ENCODE peak calls at places on chromosomes 5 and 9, in ten cellular contexts. U, Z, W, E, I, S, L, P, A and V are unnamed samples. For H3K27me3, the result is how much of the 10 kb centered on the place peaks cover.

GRCh38 chr5:542693-543311 is 18.6 kb upstream of the SLC9A3 start:
- DNase-seq in U (no peak), Z (no peak), W (peak), E (no peak), I (peak), S (no peak), L (no peak), P (no peak), A (no peak), V (no peak)

GRCh38 chr5:178644826-178645545 is 18.1 kb upstream of the CLK4 start:
- DNase-seq in U (no peak), Z (no peak), W (no peak), E (no peak), I (no peak), S (no peak), L (no peak), P (no peak), A (no peak), V (no peak)

GRCh38 chr9:98797491-98797890 is 1.1 kb upstream of the ANKS6 start:
- DNase-seq in U (no peak), Z (no peak), W (no peak), E (no peak), I (no peak), S (no peak), L (no peak), P (no peak), A (no peak), V (no peak)

GRCh38 chr9:89564257-89564878 is 40.4 kb upstream of the GADD45G start:
- DNase-seq in U (peak), Z (no peak), W (peak), E (no peak), I (no peak), S (no peak), L (peak), P (peak), A (no peak), V (no peak)

GRCh38 chr9:109801484-109801883 is 21.5 kb downstream of the PALM2AKAP2 start:
- DNase-seq in U (no peak), Z (no peak), W (no peak), E (no peak), I (peak), S (no peak), L (no peak), P (no peak), A (no peak), V (no peak)

GRCh38 chr9:14400658-14400995 is 86.7 kb upstream of the NFIB start:
- DNase-seq in U (peak), Z (peak), W (peak), E (peak), I (peak), S (peak), L (peak), P (no peak), A (no peak), V (peak)

GRCh38 chr9:86487222-86487841 is 133.1 kb upstream of the TUT7 start:
- DNase-seq in U (no peak), Z (peak), W (no peak), E (no peak), I (no peak), S (no peak), L (peak), P (peak), A (no peak), V (no peak)

GRCh38 chr9:138045541-138046490 is 168.2 kb downstream of the CACNA1B start:
- DNase-seq in U (peak), Z (no peak), W (peak), E (peak), I (no peak), S (no peak), L (no peak), P (no peak), A (no peak), V (no peak)

GRCh38 chr5:6714221-6715041 is 1.2 kb downstream of the TENT4A start:
- DNase-seq in U (peak), Z (no peak), W (peak), E (no peak), I (peak), S (no peak), L (peak), P (no peak), A (peak), V (no peak)

GRCh38 chr5:168707646-168708300 is 128.6 kb upstream of the PANK3 start:
- DNase-seq in U (peak), Z (no peak), W (no peak), E (no peak), I (no peak), S (no peak), L (no peak), P (no peak), A (no peak), V (no peak)

GRCh38 chr9:114172981-114173833 is 17.9 kb downstream of the COL27A1 start:
- DNase-seq in U (no peak), Z (peak), W (no peak), E (no peak), I (no peak), S (no peak), L (peak), P (no peak), A (no peak), V (peak)

GRCh38 chr5:34499001-34499734 is 157.0 kb upstream of the RAI14 start:
- DNase-seq in U (no peak), Z (peak), W (no peak), E (no peak), I (no peak), S (no peak), L (peak), P (no peak), A (no peak), V (no peak)

GRCh38 chr5:1643651-1644392 is 120.1 kb upstream of the LPCAT1 start:
- DNase-seq in U (peak), Z (no peak), W (no peak), E (no peak), I (peak), S (no peak), L (no peak), P (no peak), A (no peak), V (no peak)

GRCh38 chr5:60997721-60998120 is 52.7 kb downstream of the NDUFAF2 start:
- DNase-seq in U (no peak), Z (no peak), W (no peak), E (no peak), I (no peak), S (no peak), L (no peak), P (no peak), A (no peak), V (no peak)

GRCh38 chr5:22835630-22836029 is 17.5 kb downstream of the CDH12 start:
- DNase-seq in U (no peak), Z (no peak), W (peak), E (no peak), I (no peak), S (no peak), L (no peak), P (peak), A (no peak), V (no peak)

GRCh38 chr9:36135791-36136276 is 699 bp upstream of the GLIPR2 start:
- DNase-seq in U (peak), Z (no peak), W (no peak), E (no peak), I (no peak), S (no peak), L (no peak), P (no peak), A (no peak), V (peak)

GRCh38 chr9:133770076-133770777 is 32.1 kb upstream of the SARDH start:
- DNase-seq in U (peak), Z (no peak), W (peak), E (peak), I (no peak), S (no peak), L (no peak), P (no peak), A (no peak), V (peak)

GRCh38 chr9:101311759-101312420 is 72.9 kb downstream of the BAAT start:
- DNase-seq in U (no peak), Z (peak), W (peak), E (no peak), I (no peak), S (peak), L (peak), P (peak), A (peak), V (no peak)

GRCh38 chr9:94139672-94140417 is 55.6 kb downstream of the PTPDC1 start:
- DNase-seq in U (no peak), Z (peak), W (peak), E (peak), I (peak), S (peak), L (peak), P (no peak), A (no peak), V (peak)

GRCh38 chr5:77080905-77081304 is 6.2 kb downstream of the ZBED3 start:
- DNase-seq in U (no peak), Z (no peak), W (no peak), E (no peak), I (no peak), S (no peak), L (no peak), P (no peak), A (no peak), V (no peak)

GRCh38 chr5:110288766-110289165 is 437.7 kb downstream of the TMEM232 start:
- DNase-seq in U (peak), Z (no peak), W (no peak), E (no peak), I (no peak), S (no peak), L (peak), P (no peak), A (no peak), V (no peak)

GRCh38 chr9:13786131-13786530 is 506.6 kb upstream of the MPDZ start:
- DNase-seq in U (no peak), Z (peak), W (no peak), E (no peak), I (peak), S (peak), L (no peak), P (no peak), A (no peak), V (peak)

GRCh38 chr5:80977764-80978163 is 17.6 kb downstream of the RASGRF2 start:
- DNase-seq in U (no peak), Z (peak), W (no peak), E (no peak), I (no peak), S (no peak), L (no peak), P (no peak), A (no peak), V (no peak)

GRCh38 chr5:143606043-143606752 is 202.7 kb upstream of the NR3C1 start:
- DNase-seq in U (no peak), Z (peak), W (no peak), E (no peak), I (no peak), S (no peak), L (no peak), P (no peak), A (no peak), V (no peak)

GRCh38 chr9:16138961-16139441 is 586.2 kb downstream of the CCDC171 start:
- DNase-seq in U (no peak), Z (peak), W (no peak), E (no peak), I (peak), S (peak), L (no peak), P (no peak), A (no peak), V (peak)

GRCh38 chr9:34671307-34671706 is 8.8 kb upstream of the CCL27 start:
- DNase-seq in U (no peak), Z (no peak), W (no peak), E (no peak), I (no peak), S (no peak), L (no peak), P (no peak), A (no peak), V (no peak)

GRCh38 chr5:1709186-1709803 is 90.3 kb downstream of the MRPL36 start:
- DNase-seq in U (peak), Z (no peak), W (no peak), E (no peak), I (no peak), S (no peak), L (peak), P (no peak), A (no peak), V (no peak)

GRCh38 chr9:131873361-131873760 is 133.5 kb upstream of the RAPGEF1 start:
- DNase-seq in U (no peak), Z (no peak), W (no peak), E (no peak), I (no peak), S (no peak), L (no peak), P (no peak), A (no peak), V (no peak)

GRCh38 chr5:80967500-80968181 is 7.5 kb downstream of the RASGRF2 start:
- DNase-seq in U (no peak), Z (peak), W (no peak), E (no peak), I (no peak), S (peak), L (peak), P (no peak), A (no peak), V (peak)

GRCh38 chr9:8012986-8013385 is 213.4 kb upstream of the DMAC1 start:
- DNase-seq in U (no peak), Z (no peak), W (no peak), E (no peak), I (no peak), S (no peak), L (peak), P (no peak), A (no peak), V (no peak)

GRCh38 chr5:50667079-50667652 is 729 bp downstream of the PARP8 start:
- DNase-seq in U (peak), Z (peak), W (peak), E (peak), I (peak), S (peak), L (peak), P (peak), A (no peak), V (peak)

GRCh38 chr5:121630402-121630801 is 221.3 kb upstream of the FTMT start:
- DNase-seq in U (peak), Z (peak), W (peak), E (no peak), I (no peak), S (no peak), L (peak), P (no peak), A (no peak), V (no peak)

GRCh38 chr5:72951850-72952468 is 3.9 kb upstream of the FCHO2 start:
- DNase-seq in U (no peak), Z (peak), W (no peak), E (no peak), I (no peak), S (no peak), L (no peak), P (no peak), A (no peak), V (no peak)

GRCh38 chr5:36590513-36591286 is 15.7 kb upstream of the SLC1A3 start:
- DNase-seq in U (no peak), Z (no peak), W (no peak), E (no peak), I (no peak), S (no peak), L (no peak), P (no peak), A (no peak), V (no peak)

GRCh38 chr9:272251-273213 is 57.9 kb downstream of the DOCK8 start:
- DNase-seq in U (no peak), Z (no peak), W (no peak), E (peak), I (no peak), S (peak), L (no peak), P (no peak), A (peak), V (no peak)

GRCh38 chr9:103713631-103714030 is 380.5 kb upstream of the SMC2 start:
- DNase-seq in U (no peak), Z (no peak), W (no peak), E (no peak), I (no peak), S (no peak), L (no peak), P (no peak), A (no peak), V (no peak)

GRCh38 chr9:113178087-113178486 is 27.3 kb downstream of the SLC31A2 start:
- DNase-seq in U (no peak), Z (peak), W (no peak), E (no peak), I (no peak), S (no peak), L (no peak), P (no peak), A (no peak), V (no peak)

GRCh38 chr5:6235726-6236125 is 142.6 kb downstream of the MED10 start:
- DNase-seq in U (no peak), Z (no peak), W (no peak), E (no peak), I (no peak), S (no peak), L (no peak), P (no peak), A (no peak), V (no peak)

GRCh38 chr9:90851444-90851843 is 49.8 kb downstream of the SYK start:
- DNase-seq in U (no peak), Z (no peak), W (no peak), E (no peak), I (no peak), S (no peak), L (no peak), P (no peak), A (no peak), V (no peak)

GRCh38 chr5:140038373-140038957 is 4.6 kb downstream of the NRG2 start:
- DNase-seq in U (peak), Z (peak), W (peak), E (no peak), I (no peak), S (no peak), L (no peak), P (peak), A (no peak), V (no peak)
- H3K27me3 ChIP-seq in U (under half), Z (under half), W (under half), E (under half), I (under half), S (under half), L (half or more), P (half or more), A (under half), V (under half)

GRCh38 chr5:139774980-139775654 is 20.5 kb upstream of the PSD2 start:
- DNase-seq in U (peak), Z (peak), W (peak), E (peak), I (peak), S (peak), L (peak), P (peak), A (peak), V (peak)
- H3K27me3 ChIP-seq in U (under half), Z (under half), W (under half), E (under half), I (under half), S (under half), L (under half), P (under half), A (under half), V (under half)

GRCh38 chr9:111674319-111674718 is 12.9 kb downstream of the GNG10 start:
- DNase-seq in U (no peak), Z (no peak), W (no peak), E (no peak), I (no peak), S (no peak), L (no peak), P (no peak), A (no peak), V (no peak)
- H3K27me3 ChIP-seq in U (under half), Z (under half), W (under half), E (under half), I (under half), S (under half), L (under half), P (under half), A (under half), V (under half)

GRCh38 chr5:135054546-135054945 is 20.5 kb upstream of the PITX1 start:
- DNase-seq in U (no peak), Z (no peak), W (no peak), E (no peak), I (no peak), S (no peak), L (no peak), P (no peak), A (no peak), V (no peak)

GRCh38 chr5:135055385-135055784 is 21.4 kb upstream of the PITX1 start:
- DNase-seq in U (no peak), Z (no peak), W (no peak), E (no peak), I (peak), S (no peak), L (no peak), P (no peak), A (no peak), V (no peak)

GRCh38 chr5:135052511-135053145 is 18.6 kb upstream of the PITX1 start:
- DNase-seq in U (no peak), Z (no peak), W (no peak), E (no peak), I (no peak), S (no peak), L (no peak), P (no peak), A (no peak), V (no peak)

GRCh38 chr5:135053278-135053677 is 19.2 kb upstream of the PITX1 start:
- DNase-seq in U (no peak), Z (no peak), W (no peak), E (no peak), I (no peak), S (no peak), L (no peak), P (no peak), A (no peak), V (no peak)

DNA sequence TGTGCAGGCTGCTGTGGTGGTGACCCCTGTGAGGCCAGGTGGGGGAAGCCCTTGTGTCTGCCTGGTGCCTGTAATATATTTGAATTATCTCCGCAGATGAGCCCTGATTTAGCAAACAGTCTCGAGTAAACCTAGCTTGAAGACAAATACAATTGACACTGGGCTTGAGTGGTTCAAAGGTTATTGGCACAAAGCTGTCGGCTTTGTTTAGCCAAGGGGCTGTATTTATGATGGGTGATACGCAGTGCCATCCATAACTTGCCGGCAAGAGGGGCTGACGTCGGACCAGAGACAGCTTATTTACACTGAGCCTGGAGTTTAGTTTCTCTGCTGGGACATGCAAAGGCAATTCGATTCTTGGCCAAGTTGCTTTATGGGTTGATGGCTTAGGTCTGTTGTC is 20.0 kb upstream of the PITX1 start:
- DNase-seq in U (no peak), Z (no peak), W (no peak), E (no peak), I (no peak), S (no peak), L (no peak), P (no peak), A (no peak), V (no peak)
- H3K27me3 ChIP-seq in U (half or more), Z (under half), W (under half), E (half or more), I (half or more), S (half or more), L (under half), P (half or more), A (under half), V (under half)

DNA sequence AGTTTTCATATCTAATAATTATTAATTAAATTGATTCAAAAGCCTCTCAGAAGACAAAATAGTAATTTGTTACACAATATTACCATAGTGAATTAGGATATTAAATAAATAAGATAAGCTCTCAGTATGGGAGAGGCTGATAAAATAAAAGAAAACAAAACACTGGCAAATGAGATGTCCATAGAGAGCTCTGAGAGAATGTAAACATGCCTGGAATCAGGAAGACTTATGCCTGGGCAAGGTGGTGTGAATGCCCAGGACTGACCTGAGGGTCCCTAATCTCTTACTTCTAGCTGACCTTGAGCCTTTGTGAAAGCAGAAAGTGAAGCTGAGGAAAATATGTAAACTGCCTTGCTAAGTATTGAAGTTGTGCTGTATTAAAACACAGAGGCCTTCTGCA is 616.5 kb downstream of the PTPRD start:
- DNase-seq in U (no peak), Z (no peak), W (no peak), E (no peak), I (no peak), S (no peak), L (no peak), P (no peak), A (no peak), V (no peak)
- H3K27me3 ChIP-seq in U (under half), Z (under half), W (under half), E (under half), I (under half), S (under half), L (under half), P (under half), A (under half), V (under half)

GRCh38 chr5:93590511-93590910 is 7.5 kb downstream of the NR2F1 start:
- DNase-seq in U (no peak), Z (no peak), W (no peak), E (no peak), I (no peak), S (no peak), L (no peak), P (no peak), A (no peak), V (no peak)
- H3K27me3 ChIP-seq in U (half or more), Z (under half), W (under half), E (half or more), I (half or more), S (under half), L (half or more), P (under half), A (half or more), V (under half)

DNA sequence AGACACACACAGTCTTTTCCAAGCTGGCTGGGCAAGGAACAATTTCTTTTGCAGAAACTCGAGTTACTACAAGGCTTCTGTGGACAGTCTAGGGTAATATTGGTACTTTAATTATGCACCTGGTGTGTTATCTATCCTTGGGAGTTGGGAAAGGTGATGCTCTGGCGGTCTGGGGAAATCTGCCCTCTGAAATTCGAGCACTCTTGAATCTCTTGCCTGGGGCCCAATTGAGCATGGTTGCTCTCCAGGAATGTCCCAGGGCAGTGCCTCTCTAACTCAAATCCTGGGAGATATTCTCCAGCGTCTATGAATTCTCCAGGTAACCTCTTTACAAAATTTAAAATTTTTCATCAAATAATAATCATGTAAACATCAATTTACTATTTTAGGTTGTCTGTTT is 69.3 kb downstream of the KCNIP1 start:
- DNase-seq in U (no peak), Z (no peak), W (no peak), E (no peak), I (no peak), S (no peak), L (no peak), P (no peak), A (no peak), V (no peak)
- H3K27me3 ChIP-seq in U (under half), Z (under half), W (under half), E (half or more), I (under half), S (under half), L (under half), P (under half), A (under half), V (under half)

GRCh38 chr5:66596791-66597757 is 881 bp downstream of the MAST4 start:
- DNase-seq in U (peak), Z (no peak), W (peak), E (peak), I (peak), S (no peak), L (peak), P (peak), A (no peak), V (peak)
- H3K27me3 ChIP-seq in U (half or more), Z (under half), W (under half), E (half or more), I (under half), S (half or more), L (under half), P (under half), A (under half), V (under half)